ENCODE peak calls at places on chromosomes 5 and 9, in five cellular contexts. One of them, this sample, is unnamed.

GRCh38 chr9:126327016-126327749 is 554 bp downstream of the MVB12B start:
- DNase-seq in A549: peak
- DNase-seq in adrenal gland: no peak
- DNase-seq in uterus: peak
- DNase-seq in testis: peak
- DNase-seq in this sample: no peak

GRCh38 chr9:121281614-121282291 is 13.8 kb downstream of the GSN start:
- DNase-seq in A549: peak
- DNase-seq in uterus: peak
- DNase-seq in testis: peak
- DNase-seq in adrenal gland: peak
- DNase-seq in this sample: peak

GRCh38 chr9:98796364-98797101 is at the start of gene ANKS6:
- DNase-seq in A549: peak
- DNase-seq in uterus: peak
- DNase-seq in adrenal gland: peak
- DNase-seq in testis: peak
- DNase-seq in this sample: peak

GRCh38 chr9:93009337-93010015 is 49.0 kb upstream of the SUSD3 start:
- DNase-seq in adrenal gland: peak
- DNase-seq in A549: no peak
- DNase-seq in testis: peak
- DNase-seq in uterus: peak
- DNase-seq in this sample: no peak

GRCh38 chr5:93571111-93571977 is 9.7 kb downstream of the NR2F1-AS1 start:
- DNase-seq in adrenal gland: no peak
- DNase-seq in A549: no peak
- DNase-seq in testis: no peak
- DNase-seq in uterus: no peak
- DNase-seq in this sample: no peak

GRCh38 chr9:1916676-1917075 is 98.5 kb upstream of the SMARCA2 start:
- DNase-seq in adrenal gland: no peak
- DNase-seq in A549: no peak
- DNase-seq in testis: no peak
- DNase-seq in uterus: no peak
- DNase-seq in this sample: no peak

GRCh38 chr9:72278959-72279358 is 86.0 kb downstream of the ZFAND5 start:
- DNase-seq in uterus: no peak
- DNase-seq in testis: no peak
- DNase-seq in adrenal gland: no peak
- DNase-seq in A549: no peak
- DNase-seq in this sample: no peak

GRCh38 chr5:127080001-127080478 is 6.7 kb upstream of the C5orf63 start:
- DNase-seq in A549: no peak
- DNase-seq in testis: no peak
- DNase-seq in uterus: no peak
- DNase-seq in adrenal gland: no peak
- DNase-seq in this sample: no peak

DNA sequence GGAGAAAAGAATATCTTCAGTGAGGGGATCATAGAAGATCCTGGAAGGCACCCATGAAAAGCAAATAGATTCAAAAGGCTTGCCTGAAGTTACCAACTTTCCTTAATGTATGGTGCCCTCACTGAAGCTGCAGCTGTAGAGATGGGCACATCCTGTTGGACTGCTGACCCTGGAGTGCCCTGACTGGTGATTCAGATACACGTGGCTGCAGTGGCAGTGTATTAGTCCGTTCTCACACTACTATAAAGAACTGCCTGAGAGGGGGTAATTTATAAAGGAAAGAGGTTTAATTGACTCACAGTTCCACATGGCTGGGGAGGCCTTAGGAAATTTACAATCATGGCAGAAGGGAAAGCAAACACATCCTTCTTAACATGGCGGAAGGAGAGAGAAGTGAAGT is 80.3 kb downstream of the OSMR start:
- DNase-seq in uterus: no peak
- DNase-seq in adrenal gland: no peak
- DNase-seq in testis: no peak
- DNase-seq in A549: no peak
- DNase-seq in this sample: no peak
- TF ChIP-seq POLR2A in uterus: no peak
- TF ChIP-seq POLR2A in adrenal gland: no peak
- TF ChIP-seq POLR2A in testis: no peak
- TF ChIP-seq POLR2A in A549: no peak
- TF ChIP-seq POLR2A in this sample: no peak

DNA sequence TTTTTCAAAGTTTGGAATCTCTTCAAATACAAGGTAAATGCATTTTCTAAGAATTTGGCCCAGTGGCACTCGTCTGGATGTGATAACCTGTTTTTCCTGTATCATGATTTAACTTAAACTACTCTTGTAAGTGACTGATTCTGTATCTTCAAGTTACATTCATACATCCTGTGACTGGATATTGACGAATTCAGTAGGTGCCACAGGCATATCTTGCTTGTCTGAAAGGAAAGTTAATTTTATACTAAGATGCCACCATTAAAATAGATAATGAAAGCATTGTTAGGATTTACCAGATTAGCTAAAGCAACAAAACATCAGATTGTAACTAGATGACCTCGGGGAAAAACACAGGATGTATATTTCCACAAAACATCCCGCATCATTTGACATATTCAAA is 175.3 kb upstream of the ZNF608 start:
- DNase-seq in testis: no peak
- DNase-seq in adrenal gland: no peak
- DNase-seq in uterus: no peak
- DNase-seq in A549: no peak
- DNase-seq in this sample: no peak
- H3K4me3 ChIP-seq in testis: no peak
- H3K4me3 ChIP-seq in adrenal gland: no peak
- H3K4me3 ChIP-seq in uterus: no peak
- H3K4me3 ChIP-seq in A549: no peak
- H3K4me3 ChIP-seq in this sample: no peak

GRCh38 chr5:148898413-148899075 is 72.1 kb downstream of the ADRB2 start:
- DNase-seq in A549: no peak
- DNase-seq in uterus: no peak
- DNase-seq in adrenal gland: no peak
- DNase-seq in testis: no peak
- DNase-seq in this sample: no peak
- TF ChIP-seq POLR2A in A549: no peak
- TF ChIP-seq POLR2A in uterus: no peak
- TF ChIP-seq POLR2A in adrenal gland: no peak
- TF ChIP-seq POLR2A in testis: no peak
- TF ChIP-seq POLR2A in this sample: no peak

GRCh38 chr5:58887311-58887710 is 304.4 kb downstream of the RAB3C start:
- DNase-seq in testis: no peak
- DNase-seq in adrenal gland: no peak
- DNase-seq in uterus: no peak
- DNase-seq in A549: no peak
- DNase-seq in this sample: no peak
- H3K4me3 ChIP-seq in testis: no peak
- H3K4me3 ChIP-seq in adrenal gland: no peak
- H3K4me3 ChIP-seq in uterus: no peak
- H3K4me3 ChIP-seq in A549: no peak
- H3K4me3 ChIP-seq in this sample: no peak

GRCh38 chr5:67003906-67004729 is 192.5 kb downstream of the CD180 start:
- DNase-seq in adrenal gland: peak
- DNase-seq in testis: peak
- DNase-seq in A549: peak
- DNase-seq in uterus: peak
- DNase-seq in this sample: peak
- TF ChIP-seq POLR2A in adrenal gland: peak
- TF ChIP-seq POLR2A in testis: no peak
- TF ChIP-seq POLR2A in A549: peak
- TF ChIP-seq POLR2A in uterus: peak
- TF ChIP-seq POLR2A in this sample: no peak

GRCh38 chr5:140319833-140320232 is 16.9 kb upstream of the PFDN1 start:
- DNase-seq in testis: no peak
- DNase-seq in adrenal gland: no peak
- DNase-seq in uterus: no peak
- DNase-seq in A549: no peak
- DNase-seq in this sample: no peak

GRCh38 chr5:140317859-140318258 is 15.0 kb upstream of the PFDN1 start:
- DNase-seq in adrenal gland: peak
- DNase-seq in testis: no peak
- DNase-seq in uterus: no peak
- DNase-seq in A549: no peak
- DNase-seq in this sample: no peak

GRCh38 chr5:140322751-140323731 is 20.1 kb upstream of the PFDN1 start:
- DNase-seq in A549: no peak
- DNase-seq in testis: peak
- DNase-seq in adrenal gland: peak
- DNase-seq in uterus: peak
- DNase-seq in this sample: peak

GRCh38 chr5:140321796-140322195 is 18.9 kb upstream of the PFDN1 start:
- DNase-seq in uterus: no peak
- DNase-seq in adrenal gland: peak
- DNase-seq in testis: peak
- DNase-seq in A549: no peak
- DNase-seq in this sample: no peak

DNA sequence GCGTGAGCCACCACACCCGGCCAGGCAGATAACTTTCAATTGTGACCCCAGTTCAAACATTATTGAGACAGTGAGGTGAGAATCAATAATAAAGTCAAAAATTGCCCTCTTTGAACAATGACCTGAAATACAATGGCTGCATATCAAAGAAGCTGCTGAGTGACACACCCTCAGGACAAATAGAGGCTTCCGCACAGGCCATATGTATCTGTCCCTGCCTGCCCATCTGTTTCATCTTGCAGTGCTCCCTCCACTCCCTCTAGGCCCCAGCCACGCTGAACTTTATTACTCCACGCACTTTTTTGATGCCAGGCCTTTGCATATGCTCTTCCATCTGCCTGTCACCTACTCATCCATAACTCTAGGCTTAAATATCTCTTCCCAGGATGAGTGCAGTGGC is 15.9 kb upstream of the PFDN1 start:
- DNase-seq in A549: no peak
- DNase-seq in uterus: no peak
- DNase-seq in adrenal gland: no peak
- DNase-seq in testis: no peak
- DNase-seq in this sample: no peak
- H3K4me3 ChIP-seq in A549: no peak
- H3K4me3 ChIP-seq in uterus: no peak
- H3K4me3 ChIP-seq in adrenal gland: no peak
- H3K4me3 ChIP-seq in testis: no peak
- H3K4me3 ChIP-seq in this sample: no peak

DNA sequence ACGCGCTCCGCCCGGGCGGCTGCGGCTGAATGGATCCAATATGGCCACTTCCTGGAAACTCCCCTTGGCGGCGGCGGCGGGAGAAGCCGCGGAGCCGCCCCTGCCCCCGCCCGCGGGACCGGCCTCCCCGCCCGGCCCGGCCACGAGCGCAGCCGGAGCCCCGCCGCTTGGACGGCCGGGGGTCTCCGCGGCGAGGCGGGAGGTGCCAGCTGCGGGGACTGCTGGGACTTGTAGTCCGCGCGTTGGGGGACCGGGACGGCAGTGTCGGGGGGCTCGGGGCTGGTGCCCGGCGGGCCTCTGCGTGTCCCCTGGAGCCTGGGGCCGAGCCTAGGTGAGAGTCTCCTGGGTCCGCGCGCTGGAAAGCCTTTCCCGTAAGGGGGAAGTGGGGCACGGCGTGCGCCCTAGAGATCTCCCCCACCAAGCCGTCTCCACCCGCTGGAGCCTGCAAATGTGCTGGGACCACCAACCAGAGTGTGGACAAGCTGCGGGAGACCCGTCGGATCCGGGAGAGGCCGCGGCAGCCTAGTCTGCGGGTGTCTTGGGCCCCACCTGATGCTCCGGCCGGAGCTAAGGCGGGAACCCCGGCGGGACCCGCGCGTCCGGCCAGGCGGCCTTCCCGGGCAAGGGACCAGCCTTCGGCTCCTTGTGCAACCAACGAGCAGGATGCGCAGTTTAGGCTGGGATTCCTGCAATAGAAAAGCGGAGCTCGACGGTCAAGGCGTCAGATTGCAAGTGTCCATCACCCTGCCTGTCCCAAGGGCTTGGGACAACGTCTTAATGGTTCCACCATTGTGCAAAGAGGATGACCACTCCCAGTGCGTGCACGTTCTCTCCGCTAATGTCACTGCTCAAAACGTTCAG is at the start of gene SEPTIN8:
- DNase-seq in A549: peak
- DNase-seq in uterus: peak
- DNase-seq in testis: peak
- DNase-seq in adrenal gland: peak
- DNase-seq in this sample: peak
- TF ChIP-seq POLR2A in A549: peak
- TF ChIP-seq POLR2A in uterus: no peak
- TF ChIP-seq POLR2A in testis: no peak
- TF ChIP-seq POLR2A in adrenal gland: no peak
- TF ChIP-seq POLR2A in this sample: no peak

GRCh38 chr5:157710887-157711286 is 20.3 kb upstream of the THG1L start:
- DNase-seq in uterus: no peak
- DNase-seq in adrenal gland: no peak
- DNase-seq in A549: no peak
- DNase-seq in testis: no peak
- DNase-seq in this sample: no peak
- H3K4me3 ChIP-seq in uterus: no peak
- H3K4me3 ChIP-seq in adrenal gland: no peak
- H3K4me3 ChIP-seq in A549: no peak
- H3K4me3 ChIP-seq in testis: no peak
- H3K4me3 ChIP-seq in this sample: no peak